ENCODE peak calls at places on chromosomes 1 and 21, in four cellular contexts. E is NT2/D1, M is OCI-LY7, X is A549. N is an unnamed sample.

GRCh38 chr1:157088607-157089006 is 11.0 kb downstream of the ETV3L start:
- DNase-seq in E (no peak), M (no peak), X (no peak), N (no peak)

GRCh38 chr1:17723684-17724083 is 31.4 kb upstream of the ACTL8 start:
- DNase-seq in E (no peak), M (no peak), X (no peak), N (no peak)

GRCh38 chr1:61358770-61359455 is 276.6 kb downstream of the NFIA start:
- DNase-seq in E (no peak), M (no peak), X (no peak), N (no peak)

GRCh38 chr1:20731057-20731991 is 1.2 kb downstream of the SH2D5 start:
- DNase-seq in E (no peak), M (no peak), X (no peak), N (no peak)

GRCh38 chr21:41442496-41443186 is 16.6 kb downstream of the MX1 start:
- DNase-seq in E (no peak), M (no peak), X (no peak), N (no peak)

GRCh38 chr1:113282011-113282896 is 108.1 kb upstream of the MAGI3 start:
- DNase-seq in E (no peak), M (no peak), X (no peak), N (no peak)

GRCh38 chr1:78370356-78370755 is 120.4 kb upstream of the PTGFR start:
- DNase-seq in E (no peak), M (no peak), X (no peak), N (no peak)

GRCh38 chr1:26580116-26580515 is 50.6 kb downstream of the RPS6KA1 start:
- DNase-seq in E (no peak), M (no peak), X (no peak), N (no peak)

GRCh38 chr1:70487471-70487840 is 76.4 kb downstream of the CTH start:
- DNase-seq in E (no peak), M (no peak), X (no peak), N (no peak)

GRCh38 chr21:46667735-46668380 is 32.4 kb downstream of the PRMT2 start:
- DNase-seq in E (peak; percentile 46), M (no peak), X (peak; percentile 57), N (no peak)

GRCh38 chr1:244137725-244138124 is 86.6 kb downstream of the ZBTB18 start:
- DNase-seq in E (no peak), M (no peak), X (no peak), N (no peak)

GRCh38 chr1:149962039-149962647 is 25.5 kb upstream of the MTMR11 start:
- DNase-seq in E (peak; percentile 57), M (peak; percentile 80), X (peak; percentile 79), N (no peak)

GRCh38 chr1:54037476-54037875 is 15.5 kb downstream of the TMEM59 start:
- DNase-seq in E (no peak), M (no peak), X (no peak), N (no peak)

GRCh38 chr1:64923294-64923718 is 43.0 kb downstream of the JAK1 start:
- DNase-seq in E (no peak), M (no peak), X (no peak), N (no peak)

GRCh38 chr21:32884062-32884461 is 112.5 kb upstream of the PAXBP1 start:
- DNase-seq in E (no peak), M (no peak), X (peak; percentile 10), N (no peak)

GRCh38 chr1:100928128-100928527 is 32.2 kb downstream of the SLC30A7 start:
- DNase-seq in E (peak; percentile 9), M (no peak), X (peak; percentile 7), N (no peak)

GRCh38 chr1:200226969-200227303 is 182.9 kb downstream of the ZNF281 start:
- DNase-seq in E (no peak), M (no peak), X (no peak), N (no peak)

GRCh38 chr1:65417729-65418128 is 2.7 kb upstream of the LEPR start:
- DNase-seq in E (no peak), M (no peak), X (no peak), N (no peak)

GRCh38 chr1:77018386-77019156 is 151.3 kb downstream of the ST6GALNAC5 start:
- DNase-seq in E (no peak), M (no peak), X (no peak), N (no peak)

GRCh38 chr1:16129316-16129715 is 26.6 kb downstream of the EPHA2 start:
- DNase-seq in E (no peak), M (no peak), X (no peak), N (no peak)

GRCh38 chr1:213070399-213070798 is 19.4 kb downstream of the RPS6KC1 start:
- DNase-seq in E (no peak), M (peak; percentile 19), X (peak; percentile 34), N (no peak)

GRCh38 chr1:15283500-15283899 is 36.5 kb downstream of the FHAD1 start:
- DNase-seq in E (no peak), M (no peak), X (peak; percentile 66), N (no peak)

GRCh38 chr1:84855168-84855567 is 37.8 kb downstream of the LPAR3 start:
- DNase-seq in E (no peak), M (no peak), X (no peak), N (no peak)

GRCh38 chr1:222416001-222416791 is 131.7 kb downstream of the HHIPL2 start:
- DNase-seq in E (no peak), M (no peak), X (no peak), N (no peak)

GRCh38 chr1:4585216-4585615 is 69.2 kb upstream of the AJAP1 start:
- DNase-seq in E (no peak), M (peak; percentile 50), X (peak; percentile 4), N (no peak)

GRCh38 chr1:116686175-116686574 is 18.6 kb upstream of the IGSF3 start:
- DNase-seq in E (no peak), M (no peak), X (no peak), N (no peak)

GRCh38 chr21:29436143-29436542 is 137.4 kb downstream of the BACH1 start:
- DNase-seq in E (no peak), M (no peak), X (no peak), N (no peak)

GRCh38 chr21:38126677-38127271 is 130.0 kb upstream of the KCNJ15 start:
- DNase-seq in E (peak; percentile 75), M (peak; percentile 60), X (peak; percentile 68), N (peak; percentile 33)

GRCh38 chr1:110123224-110123623 is 11.0 kb downstream of the UBL4B start:
- DNase-seq in E (no peak), M (no peak), X (no peak), N (no peak)

GRCh38 chr1:154838988-154839387 is 31.1 kb downstream of the KCNN3 start:
- DNase-seq in E (no peak), M (no peak), X (no peak), N (no peak)
- H3K4me1 ChIP-seq in E (peaks cover 23% of the 10 kb centered on the region), M (peaks cover 75% of the 10 kb centered on the region), X (no peaks in the 10 kb centered on the region), N (peaks cover 4% of the 10 kb centered on the region)

DNA sequence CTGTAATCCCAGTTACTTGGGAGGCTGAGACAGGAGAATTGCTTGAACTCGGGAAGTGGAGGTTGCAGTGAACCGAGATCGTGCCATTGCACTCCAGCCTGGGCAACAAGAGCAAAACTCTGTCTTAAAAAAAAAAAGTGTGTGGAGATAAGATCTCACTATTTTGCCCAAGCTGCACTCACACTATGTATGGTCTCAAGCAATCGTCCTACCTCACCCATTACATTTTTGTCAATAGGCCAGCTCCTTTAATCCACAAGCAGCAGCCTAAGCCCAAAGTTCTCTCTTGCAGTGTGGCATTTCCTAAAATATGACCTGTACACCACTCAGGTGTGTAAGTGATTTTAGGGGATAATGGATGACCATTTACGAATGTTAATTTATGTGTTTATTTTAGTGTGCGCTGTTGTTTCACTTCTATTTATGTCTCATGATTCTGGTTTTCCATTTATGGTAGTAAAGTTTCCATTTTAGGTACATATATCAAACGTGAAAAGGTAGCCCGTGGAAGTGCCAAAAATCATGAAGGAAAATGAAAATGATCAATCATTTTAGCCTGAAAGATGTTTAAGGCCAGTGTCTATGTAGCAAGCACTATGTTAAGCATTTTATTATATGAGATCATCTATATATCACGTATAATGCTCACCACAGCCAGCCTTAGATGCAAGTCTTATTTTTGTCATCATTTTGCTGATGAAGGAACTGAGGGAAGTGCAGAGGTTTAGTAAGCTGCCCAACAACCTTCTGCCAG is 5.6 kb downstream of the LCK start:
- DNase-seq in E (no peak), M (no peak), X (no peak), N (no peak)
- H3K4me1 ChIP-seq in E (no peaks in the 10 kb centered on the region), M (peaks cover 87% of the 10 kb centered on the region), X (no peaks in the 10 kb centered on the region), N (peaks cover 1% of the 10 kb centered on the region)

GRCh38 chr1:164575356-164575755 is 16.4 kb downstream of the PBX1 start:
- DNase-seq in E (peak; percentile 70), M (no peak), X (no peak), N (no peak)
- H3K4me1 ChIP-seq in E (peaks cover 12% of the 10 kb centered on the region), M (no peaks in the 10 kb centered on the region), X (peaks cover 9% of the 10 kb centered on the region), N (peaks cover 15% of the 10 kb centered on the region)

GRCh38 chr1:220748091-220748934 is at the start of gene MTARC2:
- DNase-seq in E (peak; percentile 75), M (no peak), X (peak; percentile 82), N (peak; percentile 74)

GRCh38 chr1:220747426-220748090 is 564 bp upstream of the MTARC2 start:
- DNase-seq in E (peak; percentile 20), M (no peak), X (no peak), N (peak; percentile 4)

GRCh38 chr1:220741349-220741748 is 6.8 kb upstream of the MTARC2 start:
- DNase-seq in E (no peak), M (no peak), X (no peak), N (no peak)

GRCh38 chr1:220741825-220742224 is 6.3 kb upstream of the MTARC2 start:
- DNase-seq in E (no peak), M (no peak), X (no peak), N (no peak)

GRCh38 chr1:220742520-220742919 is 5.6 kb upstream of the MTARC2 start:
- DNase-seq in E (no peak), M (no peak), X (no peak), N (no peak)
- H3K4me1 ChIP-seq in E (peaks cover 6% of the 10 kb centered on the region), M (no peaks in the 10 kb centered on the region), X (peaks cover 7% of the 10 kb centered on the region), N (no peaks in the 10 kb centered on the region)

GRCh38 chr21:35051287-35051818 is 2.3 kb upstream of the RUNX1 start:
- DNase-seq in E (peak; percentile 70), M (peak; percentile 92), X (peak; percentile 79), N (peak; percentile 52)
- H3K4me1 ChIP-seq in E (peaks cover 2% of the 10 kb centered on the region), M (peaks cover 33% of the 10 kb centered on the region), X (peaks cover 40% of the 10 kb centered on the region), N (peaks cover 2% of the 10 kb centered on the region)

GRCh38 chr1:160625725-160626498 is 20.9 kb downstream of the SLAMF1 start:
- DNase-seq in E (no peak), M (no peak), X (no peak), N (no peak)

GRCh38 chr1:160623860-160624259 is 23.0 kb downstream of the SLAMF1 start:
- DNase-seq in E (no peak), M (no peak), X (no peak), N (no peak)

GRCh38 chr1:160625321-160625720 is 21.5 kb downstream of the SLAMF1 start:
- DNase-seq in E (no peak), M (no peak), X (no peak), N (no peak)

GRCh38 chr1:160622885-160623633 is 23.8 kb downstream of the SLAMF1 start:
- DNase-seq in E (no peak), M (peak; percentile 56), X (no peak), N (no peak)

DNA sequence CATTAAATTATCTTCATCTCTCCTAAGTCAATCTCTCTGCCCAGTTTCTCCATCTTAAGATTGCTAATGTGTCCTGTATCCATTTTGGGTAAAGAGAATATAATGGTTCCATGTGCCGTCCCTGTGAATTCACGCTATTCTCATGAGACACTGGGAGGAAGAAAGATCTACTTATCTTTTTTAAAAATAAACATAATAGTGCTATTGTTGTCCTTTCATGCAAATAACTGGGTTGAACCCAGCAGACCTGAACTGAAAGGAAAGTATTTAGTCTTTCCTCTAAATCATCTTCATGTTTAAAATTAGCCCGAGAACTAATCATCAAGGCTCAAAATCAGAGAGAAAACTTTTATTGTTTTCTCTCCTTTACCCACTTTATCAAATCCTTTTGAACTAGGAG is 22.4 kb downstream of the SLAMF1 start:
- DNase-seq in E (no peak), M (peak; percentile 81), X (no peak), N (no peak)
- H3K4me1 ChIP-seq in E (peaks cover 2% of the 10 kb centered on the region), M (peaks cover 96% of the 10 kb centered on the region), X (no peaks in the 10 kb centered on the region), N (no peaks in the 10 kb centered on the region)

N was measured in iPS DF 6.9.